ENCODE peak calls at places on chromosomes 16 and 17, in seven cellular contexts. One of them, this sample, is unnamed.

GRCh38 chr17:61489719-61490490 is 37.7 kb downstream of the TBX4 start:
- DNase-seq in NCI-H774: no peak
- DNase-seq in iPS-NIHi11: no peak
- DNase-seq in HEK293T: no peak
- DNase-seq in tibial nerve: no peak
- DNase-seq in GM10248: no peak
- DNase-seq in iris pigment epithelial cell: no peak
- DNase-seq in this sample: no peak

GRCh38 chr16:67459858-67460144 is 21.2 kb downstream of the ATP6V0D1 start:
- DNase-seq in NCI-H774: no peak
- DNase-seq in iPS-NIHi11: no peak
- DNase-seq in HEK293T: no peak
- DNase-seq in tibial nerve: peak
- DNase-seq in GM10248: no peak
- DNase-seq in iris pigment epithelial cell: no peak
- DNase-seq in this sample: no peak

GRCh38 chr17:39580082-39580468 is 27.6 kb downstream of the NEUROD2 start:
- DNase-seq in NCI-H774: no peak
- DNase-seq in iPS-NIHi11: no peak
- DNase-seq in HEK293T: no peak
- DNase-seq in tibial nerve: no peak
- DNase-seq in GM10248: no peak
- DNase-seq in iris pigment epithelial cell: no peak
- DNase-seq in this sample: no peak

GRCh38 chr16:47634126-47634525 is 173.0 kb downstream of the PHKB start:
- DNase-seq in NCI-H774: no peak
- DNase-seq in iPS-NIHi11: no peak
- DNase-seq in HEK293T: no peak
- DNase-seq in tibial nerve: no peak
- DNase-seq in GM10248: no peak
- DNase-seq in iris pigment epithelial cell: no peak
- DNase-seq in this sample: no peak

GRCh38 chr16:71882505-71883192 is 1.3 kb downstream of the ZNF821 start:
- DNase-seq in NCI-H774: peak
- DNase-seq in iPS-NIHi11: peak
- DNase-seq in HEK293T: peak
- DNase-seq in tibial nerve: peak
- DNase-seq in GM10248: peak
- DNase-seq in iris pigment epithelial cell: peak
- DNase-seq in this sample: no peak

GRCh38 chr17:80372922-80373570 is 41.9 kb upstream of the ENDOV start:
- DNase-seq in NCI-H774: no peak
- DNase-seq in iPS-NIHi11: no peak
- DNase-seq in HEK293T: no peak
- DNase-seq in tibial nerve: no peak
- DNase-seq in GM10248: no peak
- DNase-seq in iris pigment epithelial cell: no peak
- DNase-seq in this sample: no peak

GRCh38 chr17:50169121-50169764 is 3.4 kb downstream of the SGCA start:
- DNase-seq in NCI-H774: peak
- DNase-seq in iPS-NIHi11: peak
- DNase-seq in HEK293T: peak
- DNase-seq in tibial nerve: no peak
- DNase-seq in GM10248: peak
- DNase-seq in iris pigment epithelial cell: peak
- DNase-seq in this sample: no peak

GRCh38 chr17:81939881-81940385 is 2.8 kb upstream of the PYCR1 start:
- DNase-seq in NCI-H774: no peak
- DNase-seq in iPS-NIHi11: no peak
- DNase-seq in HEK293T: no peak
- DNase-seq in tibial nerve: no peak
- DNase-seq in GM10248: no peak
- DNase-seq in iris pigment epithelial cell: no peak
- DNase-seq in this sample: no peak

GRCh38 chr16:10180042-10180770 is 2.0 kb downstream of the GRIN2A start:
- DNase-seq in NCI-H774: no peak
- DNase-seq in iPS-NIHi11: no peak
- DNase-seq in HEK293T: no peak
- DNase-seq in tibial nerve: no peak
- DNase-seq in GM10248: peak
- DNase-seq in iris pigment epithelial cell: no peak
- DNase-seq in this sample: no peak

GRCh38 chr17:83129676-83130075 is 50.3 kb downstream of the METRNL start:
- DNase-seq in NCI-H774: no peak
- DNase-seq in iPS-NIHi11: no peak
- DNase-seq in HEK293T: no peak
- DNase-seq in tibial nerve: no peak
- DNase-seq in GM10248: no peak
- DNase-seq in iris pigment epithelial cell: no peak
- DNase-seq in this sample: no peak

GRCh38 chr17:36675250-36675649 is 73.9 kb downstream of the MRM1 start:
- DNase-seq in NCI-H774: no peak
- DNase-seq in iPS-NIHi11: no peak
- DNase-seq in HEK293T: no peak
- DNase-seq in tibial nerve: no peak
- DNase-seq in GM10248: no peak
- DNase-seq in iris pigment epithelial cell: no peak
- DNase-seq in this sample: no peak

GRCh38 chr17:57135026-57135747 is 50.1 kb downstream of the AKAP1 start:
- DNase-seq in NCI-H774: no peak
- DNase-seq in iPS-NIHi11: no peak
- DNase-seq in HEK293T: no peak
- DNase-seq in tibial nerve: no peak
- DNase-seq in GM10248: no peak
- DNase-seq in iris pigment epithelial cell: no peak
- DNase-seq in this sample: no peak

GRCh38 chr16:49632798-49633189 is 223.1 kb downstream of the ZNF423 start:
- DNase-seq in NCI-H774: no peak
- DNase-seq in iPS-NIHi11: no peak
- DNase-seq in HEK293T: no peak
- DNase-seq in tibial nerve: no peak
- DNase-seq in GM10248: no peak
- DNase-seq in iris pigment epithelial cell: no peak
- DNase-seq in this sample: no peak

GRCh38 chr17:28485049-28485448 is 11.6 kb downstream of the SLC13A2 start:
- DNase-seq in NCI-H774: no peak
- DNase-seq in iPS-NIHi11: no peak
- DNase-seq in HEK293T: no peak
- DNase-seq in tibial nerve: no peak
- DNase-seq in GM10248: no peak
- DNase-seq in iris pigment epithelial cell: no peak
- DNase-seq in this sample: no peak

GRCh38 chr17:46859996-46860395 is 8.6 kb downstream of the WNT9B start:
- DNase-seq in NCI-H774: no peak
- DNase-seq in iPS-NIHi11: no peak
- DNase-seq in HEK293T: no peak
- DNase-seq in tibial nerve: no peak
- DNase-seq in GM10248: no peak
- DNase-seq in iris pigment epithelial cell: no peak
- DNase-seq in this sample: no peak

GRCh38 chr17:28725166-28725659 is 820 bp downstream of the TLCD1 start:
- DNase-seq in NCI-H774: no peak
- DNase-seq in iPS-NIHi11: no peak
- DNase-seq in HEK293T: no peak
- DNase-seq in tibial nerve: no peak
- DNase-seq in GM10248: no peak
- DNase-seq in iris pigment epithelial cell: peak
- DNase-seq in this sample: no peak

GRCh38 chr17:64345691-64346376 is 44.8 kb downstream of the PECAM1 start:
- DNase-seq in NCI-H774: no peak
- DNase-seq in iPS-NIHi11: no peak
- DNase-seq in HEK293T: no peak
- DNase-seq in tibial nerve: no peak
- DNase-seq in GM10248: no peak
- DNase-seq in iris pigment epithelial cell: no peak
- DNase-seq in this sample: no peak

GRCh38 chr16:79605999-79606398 is 5.5 kb upstream of the MAF start:
- DNase-seq in NCI-H774: no peak
- DNase-seq in iPS-NIHi11: peak
- DNase-seq in HEK293T: no peak
- DNase-seq in tibial nerve: no peak
- DNase-seq in GM10248: no peak
- DNase-seq in iris pigment epithelial cell: no peak
- DNase-seq in this sample: no peak

GRCh38 chr17:64001763-64002529 is 3.8 kb downstream of the PRR29 start:
- DNase-seq in NCI-H774: no peak
- DNase-seq in iPS-NIHi11: no peak
- DNase-seq in HEK293T: no peak
- DNase-seq in tibial nerve: no peak
- DNase-seq in GM10248: no peak
- DNase-seq in iris pigment epithelial cell: peak
- DNase-seq in this sample: no peak

GRCh38 chr16:49834496-49835009 is 21.4 kb downstream of the ZNF423 start:
- DNase-seq in NCI-H774: no peak
- DNase-seq in iPS-NIHi11: peak
- DNase-seq in HEK293T: no peak
- DNase-seq in tibial nerve: no peak
- DNase-seq in GM10248: no peak
- DNase-seq in iris pigment epithelial cell: no peak
- DNase-seq in this sample: no peak

GRCh38 chr17:30950669-30951399 is 20.0 kb upstream of the RNF135 start:
- DNase-seq in NCI-H774: peak
- DNase-seq in iPS-NIHi11: no peak
- DNase-seq in HEK293T: no peak
- DNase-seq in tibial nerve: peak
- DNase-seq in GM10248: no peak
- DNase-seq in iris pigment epithelial cell: peak
- DNase-seq in this sample: no peak

GRCh38 chr17:70956731-70957130 is 787.4 kb downstream of the KCNJ2 start:
- DNase-seq in NCI-H774: no peak
- DNase-seq in iPS-NIHi11: no peak
- DNase-seq in HEK293T: no peak
- DNase-seq in tibial nerve: no peak
- DNase-seq in GM10248: no peak
- DNase-seq in iris pigment epithelial cell: no peak
- DNase-seq in this sample: no peak

GRCh38 chr16:25030420-25031131 is 15.4 kb upstream of the ARHGAP17 start:
- DNase-seq in NCI-H774: no peak
- DNase-seq in iPS-NIHi11: no peak
- DNase-seq in HEK293T: no peak
- DNase-seq in tibial nerve: no peak
- DNase-seq in GM10248: no peak
- DNase-seq in iris pigment epithelial cell: no peak
- DNase-seq in this sample: no peak

GRCh38 chr16:30397776-30398659 is 2.8 kb downstream of the ZNF48 start:
- DNase-seq in NCI-H774: no peak
- DNase-seq in iPS-NIHi11: no peak
- DNase-seq in HEK293T: no peak
- DNase-seq in tibial nerve: no peak
- DNase-seq in GM10248: no peak
- DNase-seq in iris pigment epithelial cell: no peak
- DNase-seq in this sample: no peak

This sample was measured in AG04449.